ENCODE peak calls at places on chromosomes 1 and 21, in four cellular contexts. One of them, this sample, is unnamed. For H3K4me1, the result is how much of the 10 kb centered on the place peaks cover.

GRCh38 chr1:228734881-228735801 is at the start of gene RHOU:
- DNase-seq in IMR-90: peak
- DNase-seq in H9: peak
- DNase-seq in mesenchymal stem cell: peak
- DNase-seq in this sample: peak

GRCh38 chr1:199311478-199312242 is 672.8 kb downstream of the PTPRC start:
- DNase-seq in IMR-90: no peak
- DNase-seq in H9: no peak
- DNase-seq in mesenchymal stem cell: no peak
- DNase-seq in this sample: peak

GRCh38 chr1:227356582-227357228 is 38.4 kb upstream of the CDC42BPA start:
- DNase-seq in IMR-90: no peak
- DNase-seq in H9: peak
- DNase-seq in mesenchymal stem cell: no peak
- DNase-seq in this sample: peak

GRCh38 chr1:118504867-118505266 is 319.8 kb upstream of the SPAG17 start:
- DNase-seq in IMR-90: no peak
- DNase-seq in H9: no peak
- DNase-seq in mesenchymal stem cell: no peak
- DNase-seq in this sample: no peak

GRCh38 chr1:17516303-17517214 is 22.9 kb upstream of the ARHGEF10L start:
- DNase-seq in IMR-90: no peak
- DNase-seq in H9: no peak
- DNase-seq in mesenchymal stem cell: no peak
- DNase-seq in this sample: peak

GRCh38 chr1:201218409-201218808 is 27.8 kb downstream of the IGFN1 start:
- DNase-seq in IMR-90: no peak
- DNase-seq in H9: peak
- DNase-seq in mesenchymal stem cell: no peak
- DNase-seq in this sample: no peak

GRCh38 chr1:170967042-170967910 is 31.9 kb downstream of the MROH9 start:
- DNase-seq in IMR-90: peak
- DNase-seq in H9: no peak
- DNase-seq in mesenchymal stem cell: peak
- DNase-seq in this sample: peak

GRCh38 chr1:40530735-40531380 is 579 bp upstream of the ZNF684 start:
- DNase-seq in IMR-90: peak
- DNase-seq in H9: no peak
- DNase-seq in mesenchymal stem cell: no peak
- DNase-seq in this sample: no peak

GRCh38 chr1:58581641-58582040 is 4.6 kb upstream of the TACSTD2 start:
- DNase-seq in IMR-90: no peak
- DNase-seq in H9: no peak
- DNase-seq in mesenchymal stem cell: no peak
- DNase-seq in this sample: no peak

GRCh38 chr1:164863056-164863455 is 304.1 kb downstream of the PBX1 start:
- DNase-seq in IMR-90: no peak
- DNase-seq in H9: no peak
- DNase-seq in mesenchymal stem cell: no peak
- DNase-seq in this sample: peak

GRCh38 chr1:83692524-83693336 is 306.2 kb downstream of the TTLL7 start:
- DNase-seq in IMR-90: peak
- DNase-seq in H9: peak
- DNase-seq in mesenchymal stem cell: peak
- DNase-seq in this sample: peak

GRCh38 chr1:151710187-151710586 is 6.4 kb downstream of the CELF3 start:
- DNase-seq in IMR-90: peak
- DNase-seq in H9: peak
- DNase-seq in mesenchymal stem cell: peak
- DNase-seq in this sample: peak

GRCh38 chr1:87683557-87683956 is 354.9 kb downstream of the LMO4 start:
- DNase-seq in IMR-90: no peak
- DNase-seq in H9: no peak
- DNase-seq in mesenchymal stem cell: no peak
- DNase-seq in this sample: no peak

GRCh38 chr21:37869661-37870060 is 46.6 kb downstream of the KCNJ6 start:
- DNase-seq in IMR-90: no peak
- DNase-seq in H9: no peak
- DNase-seq in mesenchymal stem cell: no peak
- DNase-seq in this sample: no peak

GRCh38 chr21:46071082-46071481 is 26.8 kb upstream of the COL6A2 start:
- DNase-seq in IMR-90: no peak
- DNase-seq in H9: peak
- DNase-seq in mesenchymal stem cell: no peak
- DNase-seq in this sample: no peak

GRCh38 chr1:39802496-39803260 is 14.0 kb upstream of the BMP8B start:
- DNase-seq in IMR-90: no peak
- DNase-seq in H9: no peak
- DNase-seq in mesenchymal stem cell: no peak
- DNase-seq in this sample: no peak

GRCh38 chr1:45326627-45327591 is at the start of gene HPDL:
- DNase-seq in IMR-90: peak
- DNase-seq in H9: peak
- DNase-seq in mesenchymal stem cell: peak
- DNase-seq in this sample: peak

GRCh38 chr1:32393832-32394140 is 455 bp downstream of the BSDC1 start:
- DNase-seq in IMR-90: no peak
- DNase-seq in H9: peak
- DNase-seq in mesenchymal stem cell: no peak
- DNase-seq in this sample: peak

GRCh38 chr1:150080784-150081183 is 13.2 kb downstream of the VPS45 start:
- DNase-seq in IMR-90: no peak
- DNase-seq in H9: no peak
- DNase-seq in mesenchymal stem cell: no peak
- DNase-seq in this sample: no peak

GRCh38 chr1:39142394-39143060 is 62.0 kb upstream of the MACF1 start:
- DNase-seq in IMR-90: no peak
- DNase-seq in H9: peak
- DNase-seq in mesenchymal stem cell: no peak
- DNase-seq in this sample: peak

GRCh38 chr1:71270394-71270793 is 189.6 kb upstream of the ZRANB2 start:
- DNase-seq in IMR-90: no peak
- DNase-seq in H9: no peak
- DNase-seq in mesenchymal stem cell: no peak
- DNase-seq in this sample: no peak

GRCh38 chr1:93616221-93616995 is 65.2 kb downstream of the BCAR3 start:
- DNase-seq in IMR-90: no peak
- DNase-seq in H9: no peak
- DNase-seq in mesenchymal stem cell: no peak
- DNase-seq in this sample: peak

GRCh38 chr1:83998599-83999315 is at the start of gene TTLL7:
- DNase-seq in IMR-90: peak
- DNase-seq in H9: peak
- DNase-seq in mesenchymal stem cell: peak
- DNase-seq in this sample: peak

GRCh38 chr1:145849356-145850165 is 4.1 kb downstream of the NUDT17 start:
- DNase-seq in IMR-90: peak
- DNase-seq in H9: no peak
- DNase-seq in mesenchymal stem cell: peak
- DNase-seq in this sample: peak

DNA sequence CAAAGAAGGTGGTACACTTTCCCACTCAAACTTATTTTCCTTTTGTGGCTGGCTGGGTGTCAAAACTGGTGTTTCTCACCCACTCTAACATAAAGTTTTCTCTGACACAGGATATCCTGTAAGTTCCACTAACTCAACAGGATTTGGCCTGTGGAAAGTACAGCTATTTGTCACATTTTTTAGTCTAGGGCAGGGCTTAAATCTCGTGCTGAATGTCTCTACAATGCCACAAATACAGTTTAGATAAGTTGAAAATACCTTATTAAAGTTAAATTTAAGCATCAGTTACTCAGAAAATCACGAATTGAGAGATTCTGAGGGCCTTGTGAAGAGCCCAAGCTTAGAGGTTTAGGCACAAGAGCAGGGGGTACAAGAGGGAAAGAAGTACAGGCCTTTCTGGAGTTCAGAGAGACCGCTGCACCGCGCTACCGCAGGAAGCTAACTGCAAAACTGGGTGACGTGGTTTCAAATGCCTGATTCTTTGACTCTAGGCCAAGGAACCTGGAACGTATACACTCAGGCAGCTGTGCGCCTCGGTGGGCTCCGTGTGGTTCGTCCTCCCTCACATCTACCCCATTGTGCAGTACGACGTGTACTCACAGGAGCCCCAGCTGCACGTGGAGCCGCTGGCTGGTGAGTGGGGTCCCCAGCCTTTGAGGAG is 23.4 kb upstream of the PWP2 start:
- DNase-seq in IMR-90: no peak
- DNase-seq in H9: no peak
- DNase-seq in mesenchymal stem cell: no peak
- DNase-seq in this sample: no peak
- H2AK5ac ChIP-seq in IMR-90: no peak
- H2AK5ac ChIP-seq in H9: no peak
- H2AK5ac ChIP-seq in mesenchymal stem cell: no peak
- H2AK5ac ChIP-seq in this sample: no peak

GRCh38 chr1:110385369-110385768 is 5.5 kb downstream of the SLC16A4 start:
- DNase-seq in IMR-90: no peak
- DNase-seq in H9: no peak
- DNase-seq in mesenchymal stem cell: no peak
- DNase-seq in this sample: no peak
- H3K4me1 ChIP-seq in IMR-90: under half
- H3K4me1 ChIP-seq in H9: under half
- H3K4me1 ChIP-seq in mesenchymal stem cell: under half
- H3K4me1 ChIP-seq in this sample: under half

GRCh38 chr1:77945345-77945744 is 33.5 kb downstream of the FUBP1 start:
- DNase-seq in IMR-90: no peak
- DNase-seq in H9: no peak
- DNase-seq in mesenchymal stem cell: no peak
- DNase-seq in this sample: no peak
- H2AK5ac ChIP-seq in IMR-90: no peak
- H2AK5ac ChIP-seq in H9: no peak
- H2AK5ac ChIP-seq in mesenchymal stem cell: no peak
- H2AK5ac ChIP-seq in this sample: no peak

GRCh38 chr1:25623007-25623406 is 6.4 kb downstream of the MAN1C1 start:
- DNase-seq in IMR-90: no peak
- DNase-seq in H9: no peak
- DNase-seq in mesenchymal stem cell: no peak
- DNase-seq in this sample: no peak
- H3K4me1 ChIP-seq in IMR-90: under half
- H3K4me1 ChIP-seq in H9: under half
- H3K4me1 ChIP-seq in mesenchymal stem cell: under half
- H3K4me1 ChIP-seq in this sample: under half

DNA sequence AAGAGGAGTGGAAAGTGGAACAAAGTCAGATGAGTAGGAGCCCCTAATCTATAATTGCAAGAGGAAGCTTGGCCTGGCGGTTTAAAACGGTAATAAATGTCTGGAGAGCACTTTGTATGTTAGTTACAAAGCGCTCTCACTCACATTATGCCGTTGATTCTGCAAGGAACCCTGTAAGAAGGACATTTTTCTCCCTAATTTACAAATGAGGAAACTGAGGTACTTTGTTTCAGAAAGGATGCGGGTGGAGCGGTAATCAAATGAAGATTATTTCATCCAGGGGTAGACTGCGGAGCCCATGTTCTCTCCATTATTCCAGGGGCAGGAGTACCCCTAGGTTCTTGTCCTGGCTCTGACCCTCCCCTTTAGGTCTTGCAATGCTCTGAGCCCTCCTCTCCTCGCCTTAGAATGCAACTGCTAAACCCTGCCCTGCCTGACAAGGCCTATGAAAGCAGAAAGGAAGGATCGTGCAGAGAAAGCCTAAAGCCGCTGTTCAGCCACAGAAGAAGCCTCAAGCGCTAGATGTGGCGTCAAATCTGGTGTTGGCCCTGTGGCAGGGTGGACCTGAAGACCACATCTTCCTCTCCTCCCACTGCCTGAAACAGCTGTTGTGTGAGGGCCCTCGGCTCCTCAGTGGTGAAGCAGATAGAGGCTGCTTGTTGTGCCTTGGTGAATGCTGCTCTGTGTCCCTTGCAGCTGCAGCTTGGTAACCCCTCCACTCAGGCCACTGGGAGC is 588 bp upstream of the PACC1 start:
- DNase-seq in IMR-90: no peak
- DNase-seq in H9: peak
- DNase-seq in mesenchymal stem cell: no peak
- DNase-seq in this sample: peak
- H2AK5ac ChIP-seq in IMR-90: peak
- H2AK5ac ChIP-seq in H9: no peak
- H2AK5ac ChIP-seq in mesenchymal stem cell: no peak
- H2AK5ac ChIP-seq in this sample: no peak

GRCh38 chr1:23913212-23913880 is at the start of gene CNR2:
- DNase-seq in IMR-90: no peak
- DNase-seq in H9: no peak
- DNase-seq in mesenchymal stem cell: no peak
- DNase-seq in this sample: no peak

GRCh38 chr1:23915470-23915869 is 2.3 kb upstream of the CNR2 start:
- DNase-seq in IMR-90: no peak
- DNase-seq in H9: no peak
- DNase-seq in mesenchymal stem cell: no peak
- DNase-seq in this sample: no peak

GRCh38 chr1:23911924-23912323 is 1.2 kb downstream of the CNR2 start:
- DNase-seq in IMR-90: no peak
- DNase-seq in H9: no peak
- DNase-seq in mesenchymal stem cell: no peak
- DNase-seq in this sample: no peak

GRCh38 chr1:23914921-23915320 is 1.8 kb upstream of the CNR2 start:
- DNase-seq in IMR-90: no peak
- DNase-seq in H9: no peak
- DNase-seq in mesenchymal stem cell: no peak
- DNase-seq in this sample: no peak

DNA sequence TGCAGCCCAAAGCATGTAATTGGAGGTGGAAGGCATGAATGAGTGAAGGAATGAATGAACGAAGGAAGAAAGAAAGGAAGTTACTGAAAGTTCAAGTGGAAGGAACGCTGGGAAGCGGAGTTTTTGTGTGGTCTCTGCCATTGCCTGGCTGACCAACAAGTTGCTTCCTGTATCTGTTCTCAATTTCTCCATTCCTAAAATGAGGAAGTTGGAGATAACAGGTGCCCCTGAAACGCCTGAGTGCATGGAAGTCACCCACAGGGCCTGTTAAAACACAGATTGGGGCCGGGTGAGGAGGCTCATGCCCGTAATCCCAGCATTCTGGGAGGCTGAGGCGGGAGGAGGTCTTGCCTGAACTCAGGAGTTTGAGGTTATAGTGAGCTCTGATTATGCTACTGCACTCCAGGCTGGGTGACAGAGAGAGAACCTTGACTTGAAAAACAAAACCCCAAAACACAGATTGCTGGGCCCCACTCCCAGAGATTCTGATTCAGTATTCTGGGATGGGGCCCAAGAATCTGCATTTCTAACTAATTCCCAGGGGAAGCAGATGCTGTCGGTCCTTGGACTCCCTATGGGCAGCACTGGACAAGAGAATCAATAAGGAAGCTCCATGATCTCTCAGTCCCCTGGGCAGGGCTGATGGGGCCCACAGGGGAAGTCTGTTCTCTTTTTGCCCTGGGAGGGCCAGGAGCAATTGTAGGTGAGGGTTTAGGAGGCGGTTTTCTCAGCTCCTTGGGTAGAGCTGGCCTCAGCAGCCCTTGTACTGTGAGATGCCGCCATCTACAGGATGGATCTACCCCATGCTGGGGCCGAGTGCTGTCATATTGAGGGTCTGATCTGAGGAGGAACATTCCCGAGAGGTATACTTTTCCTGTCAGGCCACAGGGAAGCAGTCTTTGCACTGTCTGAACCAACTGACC is 3.3 kb upstream of the CNR2 start:
- DNase-seq in IMR-90: peak
- DNase-seq in H9: peak
- DNase-seq in mesenchymal stem cell: peak
- DNase-seq in this sample: peak
- H3K4me1 ChIP-seq in IMR-90: under half
- H3K4me1 ChIP-seq in H9: under half
- H3K4me1 ChIP-seq in mesenchymal stem cell: under half
- H3K4me1 ChIP-seq in this sample: under half

GRCh38 chr1:203473781-203474305 is 1.8 kb upstream of the PRELP start:
- DNase-seq in IMR-90: no peak
- DNase-seq in H9: no peak
- DNase-seq in mesenchymal stem cell: no peak
- DNase-seq in this sample: no peak
- H2AK5ac ChIP-seq in IMR-90: no peak
- H2AK5ac ChIP-seq in H9: no peak
- H2AK5ac ChIP-seq in mesenchymal stem cell: no peak
- H2AK5ac ChIP-seq in this sample: peak